ENCODE peak calls at places on chromosomes 1 and 21, in nine cellular contexts. One of them, this sample, is unnamed.

GRCh38 chr1:231242516-231243198 is 1.6 kb downstream of the GNPAT start:
- DNase-seq in upper lobe of right lung: no peak
- DNase-seq in bronchial epithelial cell: peak
- DNase-seq in Panc1: no peak
- DNase-seq in A549: no peak
- DNase-seq in esophagus squamous epithelium: no peak
- DNase-seq in NB4: peak
- DNase-seq in suprapubic skin: no peak
- DNase-seq in fibroblast of lung: peak
- DNase-seq in this sample: no peak

GRCh38 chr21:45011426-45011825 is 63.0 kb upstream of the ADARB1 start:
- DNase-seq in upper lobe of right lung: no peak
- DNase-seq in bronchial epithelial cell: no peak
- DNase-seq in A549: no peak
- DNase-seq in NB4: no peak
- DNase-seq in fibroblast of lung: no peak
- DNase-seq in suprapubic skin: no peak
- DNase-seq in Panc1: no peak
- DNase-seq in esophagus squamous epithelium: no peak
- DNase-seq in this sample: no peak

GRCh38 chr1:21956720-21957552 is 19.8 kb upstream of the HSPG2 start:
- DNase-seq in NB4: peak
- DNase-seq in Panc1: no peak
- DNase-seq in upper lobe of right lung: peak
- DNase-seq in bronchial epithelial cell: peak
- DNase-seq in A549: no peak
- DNase-seq in esophagus squamous epithelium: no peak
- DNase-seq in fibroblast of lung: peak
- DNase-seq in suprapubic skin: no peak
- DNase-seq in this sample: peak

GRCh38 chr1:19616489-19616888 is 27.6 kb upstream of the NBL1 start:
- DNase-seq in A549: no peak
- DNase-seq in upper lobe of right lung: no peak
- DNase-seq in NB4: no peak
- DNase-seq in esophagus squamous epithelium: no peak
- DNase-seq in suprapubic skin: no peak
- DNase-seq in bronchial epithelial cell: peak
- DNase-seq in fibroblast of lung: peak
- DNase-seq in Panc1: no peak
- DNase-seq in this sample: no peak

GRCh38 chr1:156124557-156125483 is 10.3 kb downstream of the LMNA start:
- DNase-seq in upper lobe of right lung: peak
- DNase-seq in NB4: peak
- DNase-seq in fibroblast of lung: peak
- DNase-seq in suprapubic skin: no peak
- DNase-seq in bronchial epithelial cell: peak
- DNase-seq in esophagus squamous epithelium: no peak
- DNase-seq in Panc1: no peak
- DNase-seq in A549: no peak
- DNase-seq in this sample: no peak

GRCh38 chr21:24716306-24716918 is 890.9 kb downstream of the MRPL39 start:
- DNase-seq in suprapubic skin: no peak
- DNase-seq in Panc1: no peak
- DNase-seq in esophagus squamous epithelium: no peak
- DNase-seq in A549: no peak
- DNase-seq in upper lobe of right lung: no peak
- DNase-seq in NB4: no peak
- DNase-seq in fibroblast of lung: no peak
- DNase-seq in bronchial epithelial cell: no peak
- DNase-seq in this sample: no peak

GRCh38 chr21:34909492-34910292 is 139.4 kb downstream of the RUNX1 start:
- DNase-seq in NB4: peak
- DNase-seq in fibroblast of lung: peak
- DNase-seq in upper lobe of right lung: no peak
- DNase-seq in A549: no peak
- DNase-seq in bronchial epithelial cell: no peak
- DNase-seq in suprapubic skin: no peak
- DNase-seq in esophagus squamous epithelium: no peak
- DNase-seq in Panc1: no peak
- DNase-seq in this sample: no peak

GRCh38 chr1:209651148-209651547 is 1.1 kb downstream of the LAMB3 start:
- DNase-seq in A549: peak
- DNase-seq in fibroblast of lung: peak
- DNase-seq in Panc1: no peak
- DNase-seq in NB4: peak
- DNase-seq in suprapubic skin: no peak
- DNase-seq in bronchial epithelial cell: peak
- DNase-seq in esophagus squamous epithelium: no peak
- DNase-seq in upper lobe of right lung: peak
- DNase-seq in this sample: peak

GRCh38 chr1:119631433-119632102 is 16.5 kb downstream of the ZNF697 start:
- DNase-seq in esophagus squamous epithelium: no peak
- DNase-seq in Panc1: no peak
- DNase-seq in suprapubic skin: peak
- DNase-seq in bronchial epithelial cell: peak
- DNase-seq in upper lobe of right lung: peak
- DNase-seq in NB4: no peak
- DNase-seq in fibroblast of lung: peak
- DNase-seq in A549: no peak
- DNase-seq in this sample: no peak

GRCh38 chr1:59972216-59972924 is 45.8 kb upstream of the CYP2J2 start:
- DNase-seq in NB4: no peak
- DNase-seq in fibroblast of lung: peak
- DNase-seq in upper lobe of right lung: no peak
- DNase-seq in Panc1: no peak
- DNase-seq in esophagus squamous epithelium: no peak
- DNase-seq in suprapubic skin: no peak
- DNase-seq in A549: no peak
- DNase-seq in bronchial epithelial cell: no peak
- DNase-seq in this sample: no peak

GRCh38 chr1:48556161-48556850 is 84.3 kb upstream of the SPATA6 start:
- DNase-seq in Panc1: no peak
- DNase-seq in A549: no peak
- DNase-seq in fibroblast of lung: no peak
- DNase-seq in bronchial epithelial cell: peak
- DNase-seq in NB4: no peak
- DNase-seq in esophagus squamous epithelium: no peak
- DNase-seq in suprapubic skin: no peak
- DNase-seq in upper lobe of right lung: no peak
- DNase-seq in this sample: no peak

GRCh38 chr1:244080343-244080929 is 29.4 kb downstream of the ZBTB18 start:
- DNase-seq in suprapubic skin: no peak
- DNase-seq in fibroblast of lung: no peak
- DNase-seq in upper lobe of right lung: no peak
- DNase-seq in A549: no peak
- DNase-seq in esophagus squamous epithelium: no peak
- DNase-seq in bronchial epithelial cell: no peak
- DNase-seq in NB4: no peak
- DNase-seq in Panc1: no peak
- DNase-seq in this sample: no peak

GRCh38 chr1:46341222-46342083 is 846 bp downstream of the NSUN4 start:
- DNase-seq in A549: no peak
- DNase-seq in suprapubic skin: peak
- DNase-seq in NB4: no peak
- DNase-seq in Panc1: no peak
- DNase-seq in bronchial epithelial cell: no peak
- DNase-seq in upper lobe of right lung: peak
- DNase-seq in esophagus squamous epithelium: no peak
- DNase-seq in fibroblast of lung: no peak
- DNase-seq in this sample: no peak

GRCh38 chr1:54047384-54048315 is 5.4 kb downstream of the TMEM59 start:
- DNase-seq in upper lobe of right lung: no peak
- DNase-seq in NB4: no peak
- DNase-seq in Panc1: no peak
- DNase-seq in suprapubic skin: no peak
- DNase-seq in bronchial epithelial cell: no peak
- DNase-seq in A549: no peak
- DNase-seq in fibroblast of lung: no peak
- DNase-seq in esophagus squamous epithelium: no peak
- DNase-seq in this sample: no peak

GRCh38 chr21:18840239-18840638 is 436.7 kb upstream of the TMPRSS15 start:
- DNase-seq in NB4: peak
- DNase-seq in upper lobe of right lung: no peak
- DNase-seq in esophagus squamous epithelium: no peak
- DNase-seq in A549: no peak
- DNase-seq in Panc1: no peak
- DNase-seq in suprapubic skin: no peak
- DNase-seq in fibroblast of lung: peak
- DNase-seq in bronchial epithelial cell: peak
- DNase-seq in this sample: no peak

GRCh38 chr1:150121236-150121862 is 28.4 kb upstream of the PLEKHO1 start:
- DNase-seq in suprapubic skin: no peak
- DNase-seq in upper lobe of right lung: no peak
- DNase-seq in fibroblast of lung: peak
- DNase-seq in esophagus squamous epithelium: no peak
- DNase-seq in NB4: no peak
- DNase-seq in Panc1: no peak
- DNase-seq in bronchial epithelial cell: peak
- DNase-seq in A549: no peak
- DNase-seq in this sample: no peak

GRCh38 chr1:219126267-219126862 is 47.3 kb upstream of the LYPLAL1 start:
- DNase-seq in suprapubic skin: no peak
- DNase-seq in NB4: no peak
- DNase-seq in A549: no peak
- DNase-seq in Panc1: no peak
- DNase-seq in esophagus squamous epithelium: no peak
- DNase-seq in bronchial epithelial cell: no peak
- DNase-seq in fibroblast of lung: peak
- DNase-seq in upper lobe of right lung: no peak
- DNase-seq in this sample: no peak

GRCh38 chr1:76668046-76668445 is 199.2 kb upstream of the ST6GALNAC5 start:
- DNase-seq in Panc1: no peak
- DNase-seq in bronchial epithelial cell: no peak
- DNase-seq in A549: no peak
- DNase-seq in NB4: no peak
- DNase-seq in esophagus squamous epithelium: no peak
- DNase-seq in suprapubic skin: no peak
- DNase-seq in upper lobe of right lung: no peak
- DNase-seq in fibroblast of lung: peak
- DNase-seq in this sample: no peak

DNA sequence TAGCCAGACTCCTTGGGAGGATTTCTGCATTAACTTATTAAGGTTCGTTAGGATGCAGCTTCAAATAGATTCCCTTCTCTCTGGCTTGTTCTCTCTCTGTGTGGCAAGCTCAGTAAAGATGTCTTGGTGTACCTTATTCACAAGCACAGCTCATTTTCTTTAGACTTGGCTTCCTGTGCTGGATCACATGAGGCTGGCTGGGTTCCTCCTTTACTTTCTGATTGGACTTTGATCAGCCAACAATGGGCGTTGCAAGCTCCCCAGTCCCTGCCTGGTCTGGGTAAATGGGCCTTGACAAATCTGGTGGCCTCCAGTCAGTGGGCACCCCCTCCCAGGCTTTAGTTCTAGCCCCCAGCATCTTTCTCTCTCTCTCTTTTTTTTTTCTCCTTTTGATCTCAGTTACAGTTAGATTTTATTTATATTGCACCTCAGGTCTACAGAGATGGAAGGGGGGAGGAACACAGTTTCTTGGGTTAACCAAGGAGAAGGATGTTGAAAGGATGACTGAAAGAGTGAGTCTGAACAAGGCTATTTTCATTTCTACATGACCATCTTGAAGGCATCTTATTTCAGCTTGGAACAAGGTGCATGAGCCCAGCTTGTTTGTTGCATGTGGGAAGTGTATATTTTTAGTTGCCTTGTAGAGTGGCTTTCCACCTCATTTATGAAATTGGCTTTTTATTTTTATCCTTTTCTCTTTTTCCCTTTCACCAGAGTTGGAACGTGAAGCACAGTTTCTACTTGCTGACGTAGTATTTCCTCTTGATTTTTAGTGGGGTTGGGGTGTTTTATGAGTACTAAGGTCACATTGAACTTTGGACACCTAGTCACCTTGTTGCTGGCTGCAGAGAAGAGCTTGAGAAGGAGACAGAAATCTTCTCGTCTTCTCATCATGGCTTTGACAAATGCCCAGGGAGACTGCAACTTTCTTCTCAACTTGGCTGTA is 77.1 kb downstream of the PBX1 start:
- DNase-seq in A549: no peak
- DNase-seq in esophagus squamous epithelium: no peak
- DNase-seq in NB4: no peak
- DNase-seq in Panc1: no peak
- DNase-seq in upper lobe of right lung: no peak
- DNase-seq in bronchial epithelial cell: no peak
- DNase-seq in suprapubic skin: no peak
- DNase-seq in fibroblast of lung: peak
- DNase-seq in this sample: no peak
- TF ChIP-seq CTCF in A549: no peak
- TF ChIP-seq CTCF in esophagus squamous epithelium: no peak
- TF ChIP-seq CTCF in NB4: no peak
- TF ChIP-seq CTCF in Panc1: no peak
- TF ChIP-seq CTCF in upper lobe of right lung: no peak
- TF ChIP-seq CTCF in bronchial epithelial cell: no peak
- TF ChIP-seq CTCF in suprapubic skin: no peak
- TF ChIP-seq CTCF in fibroblast of lung: no peak
- TF ChIP-seq CTCF in this sample: no peak

GRCh38 chr1:183418696-183419095 is 516 bp upstream of the NMNAT2 start:
- DNase-seq in A549: no peak
- DNase-seq in NB4: no peak
- DNase-seq in esophagus squamous epithelium: no peak
- DNase-seq in bronchial epithelial cell: no peak
- DNase-seq in upper lobe of right lung: no peak
- DNase-seq in suprapubic skin: no peak
- DNase-seq in Panc1: no peak
- DNase-seq in fibroblast of lung: no peak
- DNase-seq in this sample: no peak
- H3K4me3 ChIP-seq in A549: peak
- H3K4me3 ChIP-seq in NB4: no peak
- H3K4me3 ChIP-seq in esophagus squamous epithelium: no peak
- H3K4me3 ChIP-seq in bronchial epithelial cell: no peak
- H3K4me3 ChIP-seq in upper lobe of right lung: no peak
- H3K4me3 ChIP-seq in suprapubic skin: no peak
- H3K4me3 ChIP-seq in Panc1: peak
- H3K4me3 ChIP-seq in fibroblast of lung: no peak
- H3K4me3 ChIP-seq in this sample: no peak

DNA sequence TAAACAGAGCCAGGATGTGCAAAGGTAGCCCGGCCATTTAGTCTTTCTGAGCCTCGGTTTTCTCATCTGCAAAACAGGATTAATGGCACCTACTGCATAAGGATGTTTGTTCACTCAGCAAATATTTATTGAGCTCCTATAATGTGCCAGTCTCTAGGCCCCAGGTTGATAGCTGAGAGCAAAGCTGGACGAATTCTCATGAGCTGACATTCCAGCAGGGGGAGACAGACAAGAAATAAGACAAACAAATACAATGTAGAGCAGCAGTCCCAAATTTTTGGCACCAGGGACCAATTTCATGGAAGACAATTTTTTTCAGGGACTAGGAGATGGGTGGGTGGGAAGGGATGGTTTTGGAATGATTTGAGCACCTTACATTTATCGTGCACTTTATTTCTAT is 74.3 kb upstream of the PAX7 start:
- DNase-seq in suprapubic skin: no peak
- DNase-seq in esophagus squamous epithelium: no peak
- DNase-seq in NB4: no peak
- DNase-seq in bronchial epithelial cell: peak
- DNase-seq in Panc1: no peak
- DNase-seq in upper lobe of right lung: no peak
- DNase-seq in A549: peak
- DNase-seq in fibroblast of lung: peak
- DNase-seq in this sample: no peak
- TF ChIP-seq CTCF in suprapubic skin: peak
- TF ChIP-seq CTCF in esophagus squamous epithelium: peak
- TF ChIP-seq CTCF in NB4: peak
- TF ChIP-seq CTCF in bronchial epithelial cell: peak
- TF ChIP-seq CTCF in Panc1: peak
- TF ChIP-seq CTCF in upper lobe of right lung: peak
- TF ChIP-seq CTCF in A549: peak
- TF ChIP-seq CTCF in fibroblast of lung: peak
- TF ChIP-seq CTCF in this sample: peak

GRCh38 chr1:1432566-1432950 is 2.9 kb upstream of the VWA1 start:
- DNase-seq in upper lobe of right lung: no peak
- DNase-seq in esophagus squamous epithelium: no peak
- DNase-seq in suprapubic skin: no peak
- DNase-seq in fibroblast of lung: no peak
- DNase-seq in Panc1: no peak
- DNase-seq in NB4: no peak
- DNase-seq in bronchial epithelial cell: no peak
- DNase-seq in A549: no peak
- DNase-seq in this sample: no peak
- H3K4me3 ChIP-seq in upper lobe of right lung: peak
- H3K4me3 ChIP-seq in esophagus squamous epithelium: peak
- H3K4me3 ChIP-seq in suprapubic skin: peak
- H3K4me3 ChIP-seq in fibroblast of lung: no peak
- H3K4me3 ChIP-seq in Panc1: no peak
- H3K4me3 ChIP-seq in NB4: no peak
- H3K4me3 ChIP-seq in bronchial epithelial cell: no peak
- H3K4me3 ChIP-seq in A549: no peak
- H3K4me3 ChIP-seq in this sample: no peak

This sample was measured in retinal pigment epithelial cell.